ENCODE peak calls at places on chromosomes 4 and X, in ten cellular contexts. Q is frontal cortex, K is lower lobe of right lung, T is breast epithelium, I is BJ, F is ureter, S is astrocyte of the cerebellum, B is IMR-90, M is cardiac fibroblast, C is T-helper 2 cell. R is an unnamed sample.

GRCh38 chr4:184419976-184420375 is 54.4 kb downstream of the IRF2 start:
- DNase-seq in Q (no peak), K (no peak), T (no peak), I (no peak), F (no peak), S (no peak), B (no peak), M (no peak), C (no peak), R (no peak)

GRCh38 chr4:169385356-169385755 is 114.6 kb upstream of the SH3RF1 start:
- DNase-seq in Q (no peak), K (no peak), T (no peak), I (no peak), F (no peak), S (no peak), B (peak; percentile 87), M (peak; percentile 55), C (no peak), R (no peak)

GRCh38 chr4:186920486-186920885 is 196.8 kb upstream of the FAT1 start:
- DNase-seq in Q (no peak), K (no peak), T (no peak), I (no peak), F (no peak), S (no peak), B (peak; percentile 80), M (peak; percentile 58), C (no peak), R (no peak)

GRCh38 chr4:145934434-145935047 is 4.1 kb downstream of the ZNF827 start:
- DNase-seq in Q (no peak), K (no peak), T (no peak), I (no peak), F (no peak), S (no peak), B (no peak), M (no peak), C (no peak), R (no peak)

GRCh38 chrX:46831620-46832327 is 5.1 kb upstream of the RP2 start:
- DNase-seq in Q (no peak), K (no peak), T (no peak), I (no peak), F (no peak), S (no peak), B (peak; percentile 72), M (peak; percentile 66), C (no peak), R (no peak)

GRCh38 chr4:89204624-89205023 is 93.3 kb downstream of the TIGD2 start:
- DNase-seq in Q (no peak), K (no peak), T (no peak), I (no peak), F (no peak), S (no peak), B (no peak), M (peak; percentile 43), C (no peak), R (no peak)

GRCh38 chr4:184958839-184959238 is 59.5 kb upstream of the HELT start:
- DNase-seq in Q (no peak), K (no peak), T (no peak), I (no peak), F (peak; percentile 17), S (no peak), B (no peak), M (no peak), C (peak; percentile 57), R (no peak)

GRCh38 chr4:8596891-8597290 is 4.3 kb downstream of the CPZ start:
- DNase-seq in Q (no peak), K (no peak), T (no peak), I (no peak), F (no peak), S (no peak), B (no peak), M (no peak), C (no peak), R (no peak)

GRCh38 chr4:1416051-1416947 is 10.1 kb upstream of the NKX1-1 start:
- DNase-seq in Q (no peak), K (peak; percentile 37), T (no peak), I (no peak), F (no peak), S (no peak), B (no peak), M (no peak), C (no peak), R (peak; percentile 17)